ENCODE peak calls at places on chromosomes 4 and X, in four cellular contexts. One of them, this sample, is unnamed.

GRCh38 chr4:130031858-130032257 is 935.9 kb downstream of the C4orf33 start:
- DNase-seq in lower leg skin: no peak
- DNase-seq in endodermal cell: no peak
- DNase-seq in ovary: no peak
- DNase-seq in this sample: no peak

GRCh38 chr4:4899202-4899925 is 39.9 kb downstream of the MSX1 start:
- DNase-seq in lower leg skin: peak
- DNase-seq in endodermal cell: peak
- DNase-seq in ovary: no peak
- DNase-seq in this sample: no peak

GRCh38 chrX:67780694-67781109 is 236.9 kb downstream of the AR start:
- DNase-seq in endodermal cell: no peak
- DNase-seq in ovary: peak
- DNase-seq in lower leg skin: peak
- DNase-seq in this sample: no peak

GRCh38 chr4:26235500-26235899 is 85.3 kb upstream of the RBPJ start:
- DNase-seq in endodermal cell: no peak
- DNase-seq in ovary: no peak
- DNase-seq in lower leg skin: peak
- DNase-seq in this sample: no peak

GRCh38 chr4:141350122-141350904 is 129.6 kb downstream of the ZNF330 start:
- DNase-seq in lower leg skin: no peak
- DNase-seq in ovary: no peak
- DNase-seq in endodermal cell: no peak
- DNase-seq in this sample: no peak

GRCh38 chr4:8468746-8469535 is 28.4 kb downstream of the TRMT44 start:
- DNase-seq in lower leg skin: no peak
- DNase-seq in endodermal cell: peak
- DNase-seq in ovary: peak
- DNase-seq in this sample: peak

GRCh38 chr4:47839259-47839658 is 1.4 kb upstream of the CORIN start:
- DNase-seq in ovary: no peak
- DNase-seq in lower leg skin: no peak
- DNase-seq in endodermal cell: no peak
- DNase-seq in this sample: no peak

GRCh38 chrX:3711331-3711917 is 2.0 kb downstream of the PRKX start:
- DNase-seq in lower leg skin: no peak
- DNase-seq in endodermal cell: no peak
- DNase-seq in ovary: no peak
- DNase-seq in this sample: no peak

GRCh38 chrX:138866643-138867042 is 155.1 kb upstream of the FGF13 start:
- DNase-seq in endodermal cell: no peak
- DNase-seq in lower leg skin: no peak
- DNase-seq in ovary: no peak
- DNase-seq in this sample: no peak

GRCh38 chr4:7124643-7125442 is 57.0 kb upstream of the GRPEL1 start:
- DNase-seq in ovary: peak
- DNase-seq in lower leg skin: no peak
- DNase-seq in endodermal cell: peak
- DNase-seq in this sample: no peak

GRCh38 chrX:17944833-17945497 is 83.9 kb upstream of the RAI2 start:
- DNase-seq in lower leg skin: no peak
- DNase-seq in endodermal cell: no peak
- DNase-seq in ovary: no peak
- DNase-seq in this sample: no peak

GRCh38 chrX:134749651-134750450 is 91.6 kb upstream of the PLAC1 start:
- DNase-seq in endodermal cell: no peak
- DNase-seq in ovary: no peak
- DNase-seq in lower leg skin: no peak
- DNase-seq in this sample: no peak

GRCh38 chr4:1872918-1873269 is 1.7 kb downstream of the NSD2 start:
- DNase-seq in lower leg skin: no peak
- DNase-seq in ovary: no peak
- DNase-seq in endodermal cell: no peak
- DNase-seq in this sample: no peak

GRCh38 chr4:158671915-158672806 is at the start of gene ETFDH:
- DNase-seq in ovary: peak
- DNase-seq in lower leg skin: peak
- DNase-seq in endodermal cell: peak
- DNase-seq in this sample: peak

GRCh38 chr4:83075696-83076095 is 38.8 kb downstream of the PLAC8 start:
- DNase-seq in endodermal cell: no peak
- DNase-seq in ovary: no peak
- DNase-seq in lower leg skin: no peak
- DNase-seq in this sample: no peak

GRCh38 chr4:90474484-90474883 is 347.3 kb downstream of the CCSER1 start:
- DNase-seq in lower leg skin: no peak
- DNase-seq in ovary: no peak
- DNase-seq in endodermal cell: no peak
- DNase-seq in this sample: no peak

GRCh38 chr4:90476586-90476985 is 349.4 kb downstream of the CCSER1 start:
- DNase-seq in lower leg skin: no peak
- DNase-seq in endodermal cell: no peak
- DNase-seq in ovary: no peak
- DNase-seq in this sample: no peak
- TF ChIP-seq CTCF in lower leg skin: no peak
- TF ChIP-seq CTCF in endodermal cell: no peak
- TF ChIP-seq CTCF in ovary: no peak
- TF ChIP-seq CTCF in this sample: no peak

GRCh38 chr4:139617702-139618490 is 47.7 kb upstream of the MGST2 start:
- DNase-seq in endodermal cell: no peak
- DNase-seq in ovary: no peak
- DNase-seq in lower leg skin: no peak
- DNase-seq in this sample: no peak

GRCh38 chr4:139625487-139625886 is 40.1 kb upstream of the MGST2 start:
- DNase-seq in lower leg skin: no peak
- DNase-seq in ovary: no peak
- DNase-seq in endodermal cell: no peak
- DNase-seq in this sample: no peak

GRCh38 chr4:139624441-139625130 is 41.0 kb upstream of the MGST2 start:
- DNase-seq in ovary: no peak
- DNase-seq in lower leg skin: no peak
- DNase-seq in endodermal cell: no peak
- DNase-seq in this sample: no peak

GRCh38 chr4:139622856-139623255 is 42.8 kb upstream of the MGST2 start:
- DNase-seq in lower leg skin: no peak
- DNase-seq in endodermal cell: no peak
- DNase-seq in ovary: no peak
- DNase-seq in this sample: no peak

DNA sequence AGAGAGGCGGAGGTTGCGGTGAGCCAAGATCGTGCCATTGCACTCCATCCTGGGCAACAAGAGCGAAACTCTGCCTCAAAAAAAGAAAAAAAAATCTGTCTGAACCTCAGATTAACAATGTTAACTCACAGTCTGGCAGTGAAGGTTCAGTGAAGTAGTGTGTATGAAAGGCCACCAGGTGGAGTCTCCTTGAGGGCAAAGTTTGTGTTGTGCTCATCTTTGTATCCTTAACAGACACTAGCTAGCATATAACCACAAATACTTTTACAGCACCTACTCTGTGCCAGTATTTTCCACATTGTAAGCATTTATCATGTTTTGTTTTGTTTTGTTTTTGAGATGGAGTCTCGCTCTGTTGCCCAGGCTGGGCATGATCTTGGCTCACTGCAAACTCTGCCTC is 46.0 kb upstream of the MGST2 start:
- DNase-seq in lower leg skin: no peak
- DNase-seq in ovary: no peak
- DNase-seq in endodermal cell: peak
- DNase-seq in this sample: no peak
- TF ChIP-seq CTCF in lower leg skin: no peak
- TF ChIP-seq CTCF in ovary: no peak
- TF ChIP-seq CTCF in endodermal cell: peak
- TF ChIP-seq CTCF in this sample: peak

DNA sequence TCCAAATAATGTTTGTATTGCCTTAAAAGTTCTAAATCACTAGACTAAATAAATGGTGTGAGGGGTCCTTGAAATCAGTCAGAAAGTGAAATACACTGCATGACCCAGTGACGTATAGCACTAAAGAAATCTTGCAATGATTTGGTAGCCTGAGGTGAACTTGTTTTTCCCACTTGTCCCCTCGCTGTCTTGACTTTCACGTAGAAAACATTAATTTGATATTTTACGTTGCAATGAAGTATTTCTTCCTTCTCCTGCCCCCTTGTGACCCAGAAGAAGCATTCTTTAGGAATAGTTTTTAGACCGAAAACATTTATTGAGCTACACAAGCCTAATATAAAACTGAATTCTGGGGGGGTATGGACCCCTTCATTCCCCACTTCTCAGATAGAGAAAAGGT is 3.7 kb downstream of the KLB start:
- DNase-seq in endodermal cell: no peak
- DNase-seq in lower leg skin: no peak
- DNase-seq in ovary: no peak
- DNase-seq in this sample: no peak
- TF ChIP-seq CTCF in endodermal cell: peak
- TF ChIP-seq CTCF in lower leg skin: no peak
- TF ChIP-seq CTCF in ovary: no peak
- TF ChIP-seq CTCF in this sample: no peak

GRCh38 chrX:78592030-78592429 is 67.1 kb downstream of the RTL3 start:
- DNase-seq in endodermal cell: no peak
- DNase-seq in lower leg skin: no peak
- DNase-seq in ovary: no peak
- DNase-seq in this sample: no peak

GRCh38 chrX:78593701-78594100 is 65.4 kb downstream of the RTL3 start:
- DNase-seq in endodermal cell: no peak
- DNase-seq in ovary: no peak
- DNase-seq in lower leg skin: no peak
- DNase-seq in this sample: no peak

GRCh38 chrX:78595901-78596502 is 63.1 kb downstream of the RTL3 start:
- DNase-seq in lower leg skin: no peak
- DNase-seq in ovary: no peak
- DNase-seq in endodermal cell: peak
- DNase-seq in this sample: no peak
- TF ChIP-seq CTCF in lower leg skin: no peak
- TF ChIP-seq CTCF in ovary: no peak
- TF ChIP-seq CTCF in endodermal cell: peak
- TF ChIP-seq CTCF in this sample: peak

GRCh38 chr4:111807556-111807955 is 337.7 kb upstream of the FAM241A start:
- DNase-seq in endodermal cell: no peak
- DNase-seq in ovary: no peak
- DNase-seq in lower leg skin: no peak
- DNase-seq in this sample: no peak

GRCh38 chr4:111808174-111808573 is 337.1 kb upstream of the FAM241A start:
- DNase-seq in endodermal cell: no peak
- DNase-seq in lower leg skin: no peak
- DNase-seq in ovary: no peak
- DNase-seq in this sample: no peak

GRCh38 chr4:111811661-111812060 is 333.6 kb upstream of the FAM241A start:
- DNase-seq in ovary: no peak
- DNase-seq in endodermal cell: no peak
- DNase-seq in lower leg skin: no peak
- DNase-seq in this sample: no peak

GRCh38 chr4:111802191-111802590 is 343.1 kb upstream of the FAM241A start:
- DNase-seq in lower leg skin: no peak
- DNase-seq in ovary: no peak
- DNase-seq in endodermal cell: no peak
- DNase-seq in this sample: no peak

DNA sequence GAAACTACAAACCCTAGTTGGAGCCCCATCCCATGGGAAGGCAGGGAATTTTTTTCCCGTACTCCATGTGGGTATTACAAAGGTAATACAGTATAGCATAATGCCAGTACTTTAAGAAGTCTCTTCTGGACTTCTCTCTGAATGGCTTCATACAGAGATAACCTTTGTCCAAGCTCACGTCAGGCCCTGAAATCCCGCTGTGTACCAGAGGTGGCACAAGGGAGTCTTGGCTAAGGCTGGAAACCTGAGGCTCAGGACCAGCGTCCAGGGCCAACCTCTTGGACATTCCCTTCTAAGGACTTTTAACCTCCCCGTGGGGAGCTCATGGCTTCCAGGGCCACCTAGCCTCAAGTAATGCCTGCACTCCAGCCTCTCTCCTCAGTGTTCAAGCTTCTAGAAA is 338.9 kb upstream of the FAM241A start:
- DNase-seq in endodermal cell: peak
- DNase-seq in ovary: no peak
- DNase-seq in lower leg skin: no peak
- DNase-seq in this sample: no peak
- TF ChIP-seq CTCF in endodermal cell: peak
- TF ChIP-seq CTCF in ovary: no peak
- TF ChIP-seq CTCF in lower leg skin: no peak
- TF ChIP-seq CTCF in this sample: peak